ENCODE peak calls at places on chromosomes 1 and 21, in nine cellular contexts. X is fibroblast of lung, T is mucosa of gallbladder, J is WTC11, Q is hippocampal formation, D is MCF 10A, N is testis, B is fibroblast of mammary gland, P is mucosa of descending colon. K is an unnamed sample.
A peak's percentile ranks its signal among the peaks of the same experiment; 100 is the strongest.

GRCh38 chr1:12450090-12450764 is 167.8 kb downstream of the DHRS3 start:
- DNase-seq in N (no peak), D (no peak), Q (peak; percentile 72), P (no peak), T (no peak), B (no peak), X (no peak), J (no peak), K (peak; percentile 43)

GRCh38 chr1:81525085-81525484 is 275.6 kb upstream of the ADGRL2 start:
- DNase-seq in T (no peak), B (no peak), D (no peak), J (no peak), N (no peak), P (no peak), X (no peak), Q (no peak), K (no peak)

GRCh38 chr21:34924767-34925425 is 124.2 kb downstream of the RUNX1 start:
- DNase-seq in Q (no peak), B (no peak), N (no peak), J (no peak), X (no peak), T (no peak), D (no peak), P (no peak), K (no peak)

GRCh38 chr1:56670350-56670749 is 25.2 kb downstream of the PRKAA2 start:
- DNase-seq in N (no peak), B (no peak), T (no peak), D (no peak), Q (no peak), X (no peak), J (no peak), P (no peak), K (no peak)

GRCh38 chr21:29105218-29105617 is 25.2 kb upstream of the MAP3K7CL start:
- DNase-seq in J (no peak), Q (no peak), X (peak; percentile 81), D (peak; percentile 27), B (peak; percentile 22), N (no peak), P (no peak), T (peak; percentile 60), K (no peak)

GRCh38 chr1:90616395-90616794 is 100.7 kb downstream of the BARHL2 start:
- DNase-seq in J (peak; percentile 66), B (no peak), D (peak; percentile 38), X (no peak), Q (no peak), P (peak; percentile 34), T (no peak), N (peak; percentile 48), K (no peak)

GRCh38 chr1:175192111-175192629 is 406 bp downstream of the KIAA0040 start:
- DNase-seq in D (peak; percentile 82), Q (no peak), B (no peak), J (peak; percentile 45), X (no peak), P (peak; percentile 86), N (peak; percentile 60), T (peak; percentile 63), K (no peak)

GRCh38 chr1:43786201-43786958 is 79.0 kb downstream of the ST3GAL3 start:
- DNase-seq in Q (no peak), P (no peak), X (no peak), D (no peak), J (no peak), T (no peak), N (no peak), B (peak; percentile 50), K (no peak)

GRCh38 chr1:180382326-180383115 is 119.9 kb downstream of the ACBD6 start:
- DNase-seq in T (no peak), J (no peak), D (no peak), Q (no peak), N (no peak), X (peak; percentile 57), B (peak; percentile 7), P (no peak), K (no peak)

GRCh38 chr1:153404768-153405167 is 11.6 kb upstream of the S100A7A start:
- DNase-seq in B (peak; percentile 9), X (no peak), Q (no peak), J (peak; percentile 81), N (peak; percentile 61), T (peak; percentile 23), P (peak; percentile 38), D (peak; percentile 73), K (no peak)

GRCh38 chr1:107135466-107135865 is 5.4 kb upstream of the NTNG1 start:
- DNase-seq in T (no peak), X (peak; percentile 57), Q (no peak), N (peak; percentile 37), B (peak; percentile 49), J (peak; percentile 68), P (peak; percentile 45), D (peak; percentile 65), K (no peak)

GRCh38 chr1:215543191-215543606 is 23.9 kb upstream of the KCTD3 start:
- DNase-seq in P (peak; percentile 16), Q (no peak), X (peak; percentile 63), J (no peak), D (peak; percentile 79), B (peak; percentile 83), T (peak; percentile 68), N (peak; percentile 40), K (no peak)

GRCh38 chr1:53586765-53587164 is 127.6 kb downstream of the DMRTB1 start:
- DNase-seq in X (no peak), T (no peak), Q (no peak), D (no peak), N (no peak), J (no peak), B (no peak), P (no peak), K (no peak)

GRCh38 chr1:180982424-180982823 is 40.2 kb downstream of the STX6 start:
- DNase-seq in X (no peak), Q (peak; percentile 66), B (no peak), J (no peak), P (no peak), T (no peak), D (no peak), N (no peak), K (no peak)

GRCh38 chr1:44676484-44677200 is 2.1 kb downstream of the ARMH1 start:
- DNase-seq in J (no peak), N (no peak), B (peak; percentile 79), X (peak; percentile 56), T (peak; percentile 34), P (peak; percentile 48), Q (no peak), D (no peak), K (no peak)

GRCh38 chr1:177873238-177873637 is 96.6 kb downstream of the SEC16B start:
- DNase-seq in B (peak; percentile 94), D (peak; percentile 68), P (no peak), Q (no peak), X (peak; percentile 95), J (no peak), N (no peak), T (no peak), K (no peak)

K was measured in anterior cingulate cortex.